ENCODE peak calls at places on chromosome 4, in eight cellular contexts. One of them, this sample, is unnamed.
A peak's percentile ranks its signal among the peaks of the same experiment; 100 is the strongest.

GRCh38 chr4:109588176-109588575 is 28.1 kb downstream of the MCUB start:
- DNase-seq in stomach: no peak
- DNase-seq in HCT116: no peak
- DNase-seq in right lobe of liver: no peak
- DNase-seq in body of pancreas: no peak
- DNase-seq in pancreas: no peak
- DNase-seq in tibial artery: no peak
- DNase-seq in cardiac muscle cell: no peak
- DNase-seq in this sample: no peak

GRCh38 chr4:8730681-8731080 is 138.1 kb downstream of the CPZ start:
- DNase-seq in stomach: peak; percentile 23
- DNase-seq in HCT116: no peak
- DNase-seq in right lobe of liver: peak; percentile 28
- DNase-seq in body of pancreas: no peak
- DNase-seq in pancreas: no peak
- DNase-seq in tibial artery: peak; percentile 14
- DNase-seq in cardiac muscle cell: no peak
- DNase-seq in this sample: no peak

GRCh38 chr4:177381762-177382310 is 60.4 kb downstream of the AGA start:
- DNase-seq in stomach: no peak
- DNase-seq in HCT116: no peak
- DNase-seq in right lobe of liver: no peak
- DNase-seq in body of pancreas: no peak
- DNase-seq in pancreas: no peak
- DNase-seq in tibial artery: no peak
- DNase-seq in cardiac muscle cell: no peak
- DNase-seq in this sample: no peak

GRCh38 chr4:137521053-137521452 is 11.2 kb downstream of the PCDH18 start:
- DNase-seq in stomach: no peak
- DNase-seq in HCT116: no peak
- DNase-seq in right lobe of liver: no peak
- DNase-seq in body of pancreas: no peak
- DNase-seq in pancreas: no peak
- DNase-seq in tibial artery: no peak
- DNase-seq in cardiac muscle cell: no peak
- DNase-seq in this sample: no peak

GRCh38 chr4:4864443-4864939 is 5.0 kb downstream of the MSX1 start:
- DNase-seq in stomach: no peak
- DNase-seq in HCT116: no peak
- DNase-seq in right lobe of liver: no peak
- DNase-seq in body of pancreas: no peak
- DNase-seq in pancreas: no peak
- DNase-seq in tibial artery: no peak
- DNase-seq in cardiac muscle cell: no peak
- DNase-seq in this sample: no peak

GRCh38 chr4:40448875-40449274 is 113.7 kb downstream of the CHRNA9 start:
- DNase-seq in stomach: peak; percentile 81
- DNase-seq in HCT116: no peak
- DNase-seq in right lobe of liver: peak; percentile 70
- DNase-seq in body of pancreas: peak; percentile 85
- DNase-seq in pancreas: no peak
- DNase-seq in tibial artery: no peak
- DNase-seq in cardiac muscle cell: no peak
- DNase-seq in this sample: no peak

GRCh38 chr4:28555851-28556250 is 1695.2 kb downstream of the STIM2 start:
- DNase-seq in stomach: no peak
- DNase-seq in HCT116: no peak
- DNase-seq in right lobe of liver: no peak
- DNase-seq in body of pancreas: no peak
- DNase-seq in pancreas: no peak
- DNase-seq in tibial artery: no peak
- DNase-seq in cardiac muscle cell: no peak
- DNase-seq in this sample: no peak

GRCh38 chr4:8709729-8710360 is 117.3 kb downstream of the CPZ start:
- DNase-seq in stomach: no peak
- DNase-seq in HCT116: no peak
- DNase-seq in right lobe of liver: peak; percentile 37
- DNase-seq in body of pancreas: no peak
- DNase-seq in pancreas: peak; percentile 44
- DNase-seq in tibial artery: peak; percentile 16
- DNase-seq in cardiac muscle cell: no peak
- DNase-seq in this sample: no peak

GRCh38 chr4:117957570-117957969 is 76.7 kb upstream of the NDST3 start:
- DNase-seq in stomach: no peak
- DNase-seq in HCT116: no peak
- DNase-seq in right lobe of liver: no peak
- DNase-seq in body of pancreas: no peak
- DNase-seq in pancreas: no peak
- DNase-seq in tibial artery: no peak
- DNase-seq in cardiac muscle cell: no peak
- DNase-seq in this sample: no peak
- H3K4me3 ChIP-seq in stomach: no peak overlapping the region
- H3K4me3 ChIP-seq in HCT116: no peak overlapping the region
- H3K4me3 ChIP-seq in right lobe of liver: no peak overlapping the region
- H3K4me3 ChIP-seq in body of pancreas: no peak overlapping the region
- H3K4me3 ChIP-seq in pancreas: no peak overlapping the region
- H3K4me3 ChIP-seq in tibial artery: no peak overlapping the region
- H3K4me3 ChIP-seq in cardiac muscle cell: no peak overlapping the region
- H3K4me3 ChIP-seq in this sample: no peak overlapping the region

GRCh38 chr4:83208371-83208770 is 76.2 kb downstream of the COQ2 start:
- DNase-seq in stomach: no peak
- DNase-seq in HCT116: no peak
- DNase-seq in right lobe of liver: no peak
- DNase-seq in body of pancreas: no peak
- DNase-seq in pancreas: no peak
- DNase-seq in tibial artery: no peak
- DNase-seq in cardiac muscle cell: no peak
- DNase-seq in this sample: no peak
- H3K4me3 ChIP-seq in stomach: no peak overlapping the region
- H3K4me3 ChIP-seq in HCT116: no peak overlapping the region
- H3K4me3 ChIP-seq in right lobe of liver: no peak overlapping the region
- H3K4me3 ChIP-seq in body of pancreas: no peak overlapping the region
- H3K4me3 ChIP-seq in pancreas: no peak overlapping the region
- H3K4me3 ChIP-seq in tibial artery: no peak overlapping the region
- H3K4me3 ChIP-seq in cardiac muscle cell: no peak overlapping the region
- H3K4me3 ChIP-seq in this sample: no peak overlapping the region

DNA sequence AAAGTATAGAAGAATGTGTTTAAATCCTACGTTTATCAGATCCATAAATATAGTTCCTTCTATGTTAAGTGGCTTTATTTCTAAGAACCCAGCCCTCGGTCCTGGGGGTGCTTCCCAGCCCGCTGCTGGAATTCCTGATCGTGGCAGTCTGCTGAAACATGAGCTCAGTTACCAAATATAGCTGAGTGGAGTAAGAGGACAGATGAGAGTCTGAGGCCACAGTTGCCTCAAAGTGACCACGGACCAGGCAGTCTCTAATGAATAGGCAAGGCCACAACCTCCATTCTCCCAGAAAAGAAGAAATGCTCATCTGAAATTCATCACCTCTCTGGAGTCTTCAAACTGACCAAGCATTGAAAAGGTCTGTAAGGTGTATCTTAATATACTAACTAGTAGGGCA is at the start of gene PALLD:
- DNase-seq in stomach: no peak
- DNase-seq in HCT116: no peak
- DNase-seq in right lobe of liver: no peak
- DNase-seq in body of pancreas: no peak
- DNase-seq in pancreas: no peak
- DNase-seq in tibial artery: no peak
- DNase-seq in cardiac muscle cell: peak; percentile 26
- DNase-seq in this sample: peak; percentile 42
- H3K4me3 ChIP-seq in stomach: no peak within 1 kb of the TSS
- H3K4me3 ChIP-seq in HCT116: peak within 1 kb of the TSS; percentile 18
- H3K4me3 ChIP-seq in right lobe of liver: no peak within 1 kb of the TSS
- H3K4me3 ChIP-seq in body of pancreas: no peak within 1 kb of the TSS
- H3K4me3 ChIP-seq in pancreas: no peak within 1 kb of the TSS
- H3K4me3 ChIP-seq in tibial artery: no peak within 1 kb of the TSS
- H3K4me3 ChIP-seq in cardiac muscle cell: peak within 1 kb of the TSS; percentile 67
- H3K4me3 ChIP-seq in this sample: no peak within 1 kb of the TSS

GRCh38 chr4:73606465-73606974 is 13.7 kb downstream of the RASSF6 start:
- DNase-seq in stomach: no peak
- DNase-seq in HCT116: no peak
- DNase-seq in right lobe of liver: no peak
- DNase-seq in body of pancreas: no peak
- DNase-seq in pancreas: no peak
- DNase-seq in tibial artery: no peak
- DNase-seq in cardiac muscle cell: no peak
- DNase-seq in this sample: no peak

GRCh38 chr4:73603307-73603710 is 16.9 kb downstream of the RASSF6 start:
- DNase-seq in stomach: peak; percentile 42
- DNase-seq in HCT116: no peak
- DNase-seq in right lobe of liver: no peak
- DNase-seq in body of pancreas: peak; percentile 74
- DNase-seq in pancreas: peak; percentile 56
- DNase-seq in tibial artery: no peak
- DNase-seq in cardiac muscle cell: peak; percentile 89
- DNase-seq in this sample: peak; percentile 70

GRCh38 chr4:73607375-73608026 is 12.7 kb downstream of the RASSF6 start:
- DNase-seq in stomach: no peak
- DNase-seq in HCT116: no peak
- DNase-seq in right lobe of liver: no peak
- DNase-seq in body of pancreas: no peak
- DNase-seq in pancreas: no peak
- DNase-seq in tibial artery: no peak
- DNase-seq in cardiac muscle cell: no peak
- DNase-seq in this sample: no peak

GRCh38 chr4:73600917-73601316 is 19.3 kb downstream of the RASSF6 start:
- DNase-seq in stomach: no peak
- DNase-seq in HCT116: no peak
- DNase-seq in right lobe of liver: no peak
- DNase-seq in body of pancreas: no peak
- DNase-seq in pancreas: no peak
- DNase-seq in tibial artery: no peak
- DNase-seq in cardiac muscle cell: peak; percentile 23
- DNase-seq in this sample: peak; percentile 55

GRCh38 chr4:73603854-73604584 is 16.2 kb downstream of the RASSF6 start:
- DNase-seq in stomach: no peak
- DNase-seq in HCT116: no peak
- DNase-seq in right lobe of liver: no peak
- DNase-seq in body of pancreas: peak; percentile 18
- DNase-seq in pancreas: no peak
- DNase-seq in tibial artery: no peak
- DNase-seq in cardiac muscle cell: peak; percentile 29
- DNase-seq in this sample: no peak
- H3K4me3 ChIP-seq in stomach: no peak overlapping the region
- H3K4me3 ChIP-seq in HCT116: no peak overlapping the region
- H3K4me3 ChIP-seq in right lobe of liver: no peak overlapping the region
- H3K4me3 ChIP-seq in body of pancreas: no peak overlapping the region
- H3K4me3 ChIP-seq in pancreas: no peak overlapping the region
- H3K4me3 ChIP-seq in tibial artery: no peak overlapping the region
- H3K4me3 ChIP-seq in cardiac muscle cell: no peak overlapping the region
- H3K4me3 ChIP-seq in this sample: no peak overlapping the region

DNA sequence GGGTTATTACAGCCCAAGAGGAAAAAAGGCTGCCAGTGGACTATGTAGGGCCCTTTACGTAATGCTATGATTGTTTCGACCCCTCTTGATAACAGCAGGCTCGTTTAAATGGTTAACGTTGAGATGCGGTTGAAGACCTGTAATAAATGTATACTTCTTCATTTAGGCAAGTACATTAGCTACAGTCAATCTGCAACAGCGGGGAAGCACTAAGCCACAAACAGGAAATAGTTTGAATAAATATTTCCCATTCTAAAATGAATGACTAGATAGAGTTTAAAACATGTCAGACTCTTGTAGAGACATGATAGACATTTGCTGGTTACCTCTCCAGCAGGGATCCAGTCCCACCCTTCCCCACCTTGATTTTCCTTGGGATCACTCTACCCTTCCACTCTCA is 38.1 kb upstream of the STIM2 start:
- DNase-seq in stomach: no peak
- DNase-seq in HCT116: no peak
- DNase-seq in right lobe of liver: no peak
- DNase-seq in body of pancreas: no peak
- DNase-seq in pancreas: no peak
- DNase-seq in tibial artery: no peak
- DNase-seq in cardiac muscle cell: no peak
- DNase-seq in this sample: no peak
- H3K4me3 ChIP-seq in stomach: no peak overlapping the region
- H3K4me3 ChIP-seq in HCT116: no peak overlapping the region
- H3K4me3 ChIP-seq in right lobe of liver: no peak overlapping the region
- H3K4me3 ChIP-seq in body of pancreas: no peak overlapping the region
- H3K4me3 ChIP-seq in pancreas: no peak overlapping the region
- H3K4me3 ChIP-seq in tibial artery: no peak overlapping the region
- H3K4me3 ChIP-seq in cardiac muscle cell: no peak overlapping the region
- H3K4me3 ChIP-seq in this sample: no peak overlapping the region

GRCh38 chr4:95548738-95549245 is at the start of gene UNC5C:
- DNase-seq in stomach: peak; percentile 36
- DNase-seq in HCT116: no peak
- DNase-seq in right lobe of liver: peak; percentile 51
- DNase-seq in body of pancreas: peak; percentile 28
- DNase-seq in pancreas: peak; percentile 69
- DNase-seq in tibial artery: peak; percentile 84
- DNase-seq in cardiac muscle cell: peak; percentile 90
- DNase-seq in this sample: peak; percentile 84

GRCh38 chr4:95546236-95546635 is 2.5 kb downstream of the UNC5C start:
- DNase-seq in stomach: no peak
- DNase-seq in HCT116: no peak
- DNase-seq in right lobe of liver: no peak
- DNase-seq in body of pancreas: no peak
- DNase-seq in pancreas: no peak
- DNase-seq in tibial artery: no peak
- DNase-seq in cardiac muscle cell: no peak
- DNase-seq in this sample: no peak

GRCh38 chr4:95545526-95545925 is 3.2 kb downstream of the UNC5C start:
- DNase-seq in stomach: no peak
- DNase-seq in HCT116: no peak
- DNase-seq in right lobe of liver: no peak
- DNase-seq in body of pancreas: no peak
- DNase-seq in pancreas: no peak
- DNase-seq in tibial artery: no peak
- DNase-seq in cardiac muscle cell: no peak
- DNase-seq in this sample: no peak

GRCh38 chr4:95547708-95548471 is 883 bp downstream of the UNC5C start:
- DNase-seq in stomach: no peak
- DNase-seq in HCT116: no peak
- DNase-seq in right lobe of liver: no peak
- DNase-seq in body of pancreas: no peak
- DNase-seq in pancreas: peak; percentile 58
- DNase-seq in tibial artery: peak; percentile 57
- DNase-seq in cardiac muscle cell: peak; percentile 54
- DNase-seq in this sample: peak; percentile 55

GRCh38 chr4:95546866-95547707 is 1.7 kb downstream of the UNC5C start:
- DNase-seq in stomach: no peak
- DNase-seq in HCT116: no peak
- DNase-seq in right lobe of liver: no peak
- DNase-seq in body of pancreas: no peak
- DNase-seq in pancreas: no peak
- DNase-seq in tibial artery: no peak
- DNase-seq in cardiac muscle cell: no peak
- DNase-seq in this sample: peak; percentile 31
- H3K4me3 ChIP-seq in stomach: peak overlapping the region; percentile 78
- H3K4me3 ChIP-seq in HCT116: no peak overlapping the region
- H3K4me3 ChIP-seq in right lobe of liver: peak overlapping the region; percentile 53
- H3K4me3 ChIP-seq in body of pancreas: no peak overlapping the region
- H3K4me3 ChIP-seq in pancreas: peak overlapping the region; percentile 37
- H3K4me3 ChIP-seq in tibial artery: peak overlapping the region; percentile 70
- H3K4me3 ChIP-seq in cardiac muscle cell: peak overlapping the region; percentile 79
- H3K4me3 ChIP-seq in this sample: peak overlapping the region; percentile 84

GRCh38 chr4:13548059-13548983 is 4.0 kb upstream of the NKX3-2 start:
- DNase-seq in stomach: no peak
- DNase-seq in HCT116: no peak
- DNase-seq in right lobe of liver: no peak
- DNase-seq in body of pancreas: no peak
- DNase-seq in pancreas: no peak
- DNase-seq in tibial artery: no peak
- DNase-seq in cardiac muscle cell: no peak
- DNase-seq in this sample: no peak
- H3K4me3 ChIP-seq in stomach: peak overlapping the region; percentile 49
- H3K4me3 ChIP-seq in HCT116: peak overlapping the region; percentile 43
- H3K4me3 ChIP-seq in right lobe of liver: no peak overlapping the region
- H3K4me3 ChIP-seq in body of pancreas: no peak overlapping the region
- H3K4me3 ChIP-seq in pancreas: peak overlapping the region; percentile 31
- H3K4me3 ChIP-seq in tibial artery: peak overlapping the region; percentile 27
- H3K4me3 ChIP-seq in cardiac muscle cell: peak overlapping the region; percentile 38
- H3K4me3 ChIP-seq in this sample: peak overlapping the region; percentile 40

This sample was measured in fibroblast of lung.